ENCODE peak calls at places on chromosomes 5 and 9, in five cellular contexts. B is AG09309, J is BJ, Y is lower leg skin, K is left ventricle myocardium superior. O is an unnamed sample.

GRCh38 chr9:129175825-129176633 is 2.0 kb downstream of the IER5L start:
- DNase-seq in B (peak), J (peak), Y (peak), K (peak), O (peak)

GRCh38 chr5:65790371-65791163 is 68.6 kb downstream of the NLN start:
- DNase-seq in B (no peak), J (no peak), Y (no peak), K (no peak), O (no peak)

GRCh38 chr9:114405294-114406034 is 17.7 kb upstream of the AKNA start:
- DNase-seq in B (peak), J (no peak), Y (peak), K (peak), O (peak)

GRCh38 chr5:56476487-56476856 is 243.3 kb upstream of the ANKRD55 start:
- DNase-seq in B (no peak), J (no peak), Y (no peak), K (no peak), O (no peak)

GRCh38 chr9:93473411-93473810 is 20.0 kb upstream of the FAM120AOS start:
- DNase-seq in B (no peak), J (no peak), Y (no peak), K (no peak), O (no peak)

GRCh38 chr9:133142657-133143592 is 20.8 kb downstream of the GBGT1 start:
- DNase-seq in B (no peak), J (no peak), Y (peak), K (no peak), O (no peak)

GRCh38 chr5:60402161-60402785 is 297.7 kb downstream of the DEPDC1B start:
- DNase-seq in B (no peak), J (no peak), Y (no peak), K (no peak), O (no peak)

GRCh38 chr5:40446910-40447309 is 232.8 kb upstream of the PTGER4 start:
- DNase-seq in B (peak), J (no peak), Y (no peak), K (no peak), O (no peak)

GRCh38 chr5:166980666-166981065 is 1310.8 kb upstream of the WWC1 start:
- DNase-seq in B (no peak), J (no peak), Y (no peak), K (no peak), O (no peak)

GRCh38 chr9:36967997-36968396 is 66.1 kb downstream of the PAX5 start:
- DNase-seq in B (no peak), J (no peak), Y (peak), K (no peak), O (no peak)

GRCh38 chr9:79734989-79735779 is 163.4 kb downstream of the TLE4 start:
- DNase-seq in B (peak), J (no peak), Y (no peak), K (no peak), O (no peak)